ENCODE peak calls at places on chromosome 2, in five cellular contexts. Z is fibroblast of lung, A is spleen, B is SJCRH30, L is left ventricle myocardium inferior. T is an unnamed sample. For H3K4me1, the result is how much of the 10 kb centered on the place peaks cover.

GRCh38 chr2:45860136-45861106 is 208.9 kb downstream of the PRKCE start:
- DNase-seq in Z (peak), A (no peak), B (peak), L (peak), T (peak)

GRCh38 chr2:100842241-100842922 is 22.4 kb downstream of the NPAS2 start:
- DNase-seq in Z (no peak), A (no peak), B (no peak), L (no peak), T (no peak)

GRCh38 chr2:24711881-24712280 is 81.3 kb downstream of the PTRHD1 start:
- DNase-seq in Z (no peak), A (no peak), B (no peak), L (no peak), T (no peak)

GRCh38 chr2:45302011-45302325 is 292.7 kb upstream of the SIX2 start:
- DNase-seq in Z (no peak), A (no peak), B (no peak), L (no peak), T (no peak)

GRCh38 chr2:112523291-112523777 is 18.9 kb upstream of the POLR1B start:
- DNase-seq in Z (no peak), A (no peak), B (no peak), L (no peak), T (no peak)

GRCh38 chr2:239223330-239224248 is 177.2 kb downstream of the HDAC4 start:
- DNase-seq in Z (peak), A (no peak), B (peak), L (no peak), T (peak)

GRCh38 chr2:191327484-191327883 is 82.3 kb downstream of the MYO1B start:
- DNase-seq in Z (no peak), A (no peak), B (no peak), L (no peak), T (no peak)

GRCh38 chr2:16553222-16553621 is 112.4 kb downstream of the CYRIA start:
- DNase-seq in Z (peak), A (no peak), B (peak), L (no peak), T (no peak)

GRCh38 chr2:112627060-112628040 is 18.4 kb upstream of the SLC20A1 start:
- DNase-seq in Z (peak), A (no peak), B (no peak), L (peak), T (peak)

GRCh38 chr2:44962176-44962695 is 20.7 kb downstream of the SIX3 start:
- DNase-seq in Z (no peak), A (no peak), B (peak), L (no peak), T (no peak)

GRCh38 chr2:40095003-40095402 is 315.9 kb upstream of the THUMPD2 start:
- DNase-seq in Z (peak), A (no peak), B (no peak), L (no peak), T (no peak)

GRCh38 chr2:66553370-66553769 is 118.4 kb downstream of the MEIS1 start:
- DNase-seq in Z (no peak), A (no peak), B (peak), L (peak), T (no peak)

DNA sequence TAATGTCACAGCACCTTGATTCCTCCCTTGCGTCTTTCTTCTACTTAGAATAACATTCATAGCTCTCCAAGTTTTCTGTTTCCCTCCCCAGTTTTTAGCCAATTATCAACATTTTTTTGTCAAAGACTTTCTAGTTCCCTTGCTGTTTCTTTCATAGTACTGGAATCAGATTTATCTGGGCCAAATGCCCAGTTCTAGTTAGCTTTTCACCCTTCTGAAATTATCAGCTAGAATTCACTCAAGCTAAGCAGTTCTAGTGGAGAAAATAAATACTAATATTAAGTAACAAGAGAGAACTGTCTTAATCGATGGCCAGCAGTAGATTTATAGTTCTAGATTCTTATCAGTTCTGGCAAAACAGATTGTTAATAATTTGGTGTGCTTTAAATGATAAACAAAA is 36.2 kb downstream of the EFEMP1 start:
- DNase-seq in Z (peak), A (no peak), B (no peak), L (no peak), T (no peak)
- H3K4me1 ChIP-seq in Z (under half), A (under half), B (under half), L (half or more), T (half or more)

DNA sequence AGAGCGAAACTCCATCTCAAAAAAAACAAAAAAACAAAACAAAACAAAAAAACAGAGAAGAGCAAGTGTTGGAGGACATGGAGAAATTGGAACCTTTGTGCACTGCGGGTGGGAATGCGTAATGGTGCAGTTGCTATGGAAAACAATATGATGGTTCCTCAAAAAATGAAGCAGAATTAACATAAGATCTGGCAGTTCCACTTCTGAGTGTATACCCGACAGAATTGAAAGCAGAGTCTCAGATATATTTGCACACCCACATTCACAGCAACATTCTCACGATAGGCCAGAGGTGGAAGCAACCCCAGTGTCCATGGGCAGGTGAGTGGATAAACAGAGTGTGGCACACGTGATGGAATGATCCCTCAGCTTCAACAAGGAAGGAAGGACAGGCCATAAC is 10.9 kb upstream of the RALB start:
- DNase-seq in Z (no peak), A (no peak), B (no peak), L (no peak), T (no peak)
- H3K4me1 ChIP-seq in Z (under half), A (under half), B (under half), L (under half), T (under half)

GRCh38 chr2:240987588-240987987 is 10.8 kb upstream of the SNED1 start:
- DNase-seq in Z (no peak), A (peak), B (no peak), L (no peak), T (no peak)
- H3K4me1 ChIP-seq in Z (under half), A (under half), B (under half), L (under half), T (under half)

GRCh38 chr2:10281891-10282290 is 20.8 kb upstream of the HPCAL1 start:
- DNase-seq in Z (no peak), A (peak), B (no peak), L (no peak), T (no peak)
- H3K4me1 ChIP-seq in Z (under half), A (under half), B (under half), L (under half), T (under half)

GRCh38 chr2:223701761-223702160 is 99.6 kb upstream of the SCG2 start:
- DNase-seq in Z (no peak), A (no peak), B (no peak), L (no peak), T (no peak)
- H3K4me1 ChIP-seq in Z (under half), A (under half), B (under half), L (under half), T (under half)

GRCh38 chr2:217288472-217289063 is 428.7 kb upstream of the TNP1 start:
- DNase-seq in Z (no peak), A (no peak), B (no peak), L (no peak), T (no peak)
- H3K4me1 ChIP-seq in Z (under half), A (under half), B (under half), L (under half), T (under half)

GRCh38 chr2:36397728-36398413 is 42.3 kb downstream of the CRIM1 start:
- DNase-seq in Z (no peak), A (no peak), B (no peak), L (no peak), T (no peak)
- H3K4me1 ChIP-seq in Z (under half), A (under half), B (under half), L (under half), T (under half)

DNA sequence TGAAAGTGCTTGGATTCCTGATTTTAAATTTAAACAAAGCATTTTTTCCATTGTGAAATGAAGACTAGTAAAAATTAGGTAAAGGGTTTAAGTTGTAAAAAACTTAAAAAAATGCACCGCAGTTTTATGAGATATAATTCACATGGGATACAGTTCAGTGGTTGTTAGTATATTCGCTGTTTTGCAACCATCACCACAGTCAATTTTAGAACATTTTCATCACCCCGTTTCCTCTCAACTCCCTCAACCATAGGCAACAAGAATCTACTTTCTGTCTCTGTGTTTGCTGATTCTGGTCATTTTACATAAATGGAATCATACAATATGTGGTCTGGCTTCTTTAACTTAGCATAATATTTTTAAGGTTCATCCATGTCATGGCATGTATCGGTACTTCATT is 4.0 kb downstream of the DGKD start:
- DNase-seq in Z (no peak), A (no peak), B (no peak), L (no peak), T (no peak)
- H3K4me1 ChIP-seq in Z (under half), A (half or more), B (under half), L (half or more), T (under half)

DNA sequence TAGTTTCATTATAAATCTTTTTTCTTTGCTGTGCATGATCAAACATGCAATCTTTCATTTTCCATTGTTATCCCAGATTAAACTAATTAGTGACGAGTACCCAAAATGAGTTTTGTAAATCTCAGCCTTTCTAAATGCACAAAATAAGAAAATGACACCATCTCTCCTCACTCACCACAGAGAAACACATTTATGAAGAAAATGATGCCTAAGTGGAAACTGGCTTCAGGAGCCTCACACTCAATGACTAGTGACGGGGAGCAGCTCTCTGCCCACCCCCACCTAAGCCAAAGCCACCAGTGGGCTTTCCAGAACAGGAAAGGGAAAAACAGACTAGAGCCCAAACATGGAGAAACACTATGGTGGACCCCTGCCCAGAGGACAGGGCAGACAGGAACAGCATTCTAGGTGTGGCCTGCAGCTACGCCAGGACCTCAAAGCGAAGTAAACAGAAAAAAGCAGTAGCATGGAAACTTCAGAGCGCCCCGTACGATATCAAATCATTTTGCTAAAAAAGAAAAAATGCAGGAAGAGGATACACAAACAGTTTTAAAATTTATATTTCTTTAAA is 113.5 kb downstream of the RBMS1 start:
- DNase-seq in Z (no peak), A (no peak), B (no peak), L (no peak), T (no peak)
- H3K4me1 ChIP-seq in Z (under half), A (half or more), B (under half), L (half or more), T (under half)

T was measured in right atrium auricular region.